ENCODE peak calls at places on chromosomes 4 and X, in seven cellular contexts. Z is activated T-cell treated with anti-CD3 and anti-CD28 coated beads for 1 hour; K is left colon; R is activated gamma-delta T cell treated with anti-CD3 and anti-CD28 coated beads, Interleukin-2, amount 50 U/mL, for 16 hours; J is HCEC 1CT; U is NCI-H2107; H is AG09319. P is an unnamed sample.

GRCh38 chrX:71367396-71367795 is 1.2 kb downstream of the TAF1 start:
- DNase-seq in Z (no peak), K (no peak), R (no peak), J (no peak), U (no peak), H (no peak), P (no peak)

GRCh38 chrX:153800746-153801145 is 6.3 kb downstream of the SSR4 start:
- DNase-seq in Z (no peak), K (no peak), R (no peak), J (no peak), U (no peak), H (no peak), P (no peak)

GRCh38 chr4:168449740-168450442 is 30.4 kb downstream of the DDX60L start:
- DNase-seq in Z (no peak), K (no peak), R (no peak), J (peak; percentile 47), U (no peak), H (no peak), P (no peak)

GRCh38 chrX:120839506-120839905 is 36.2 kb downstream of the CT47B1 start:
- DNase-seq in Z (no peak), K (no peak), R (no peak), J (peak; percentile 7), U (no peak), H (no peak), P (no peak)

GRCh38 chr4:162274354-162274753 is 110.6 kb upstream of the FSTL5 start:
- DNase-seq in Z (no peak), K (peak; percentile 24), R (no peak), J (no peak), U (no peak), H (no peak), P (no peak)

GRCh38 chrX:45986971-45987370 is 558.2 kb downstream of the ZNF674 start:
- DNase-seq in Z (no peak), K (no peak), R (no peak), J (no peak), U (no peak), H (no peak), P (no peak)

GRCh38 chr4:99998062-99998880 is 48.2 kb upstream of the H2AZ1 start:
- DNase-seq in Z (no peak), K (no peak), R (no peak), J (peak; percentile 34), U (no peak), H (peak; percentile 7), P (no peak)

GRCh38 chr4:687048-687974 is 1.6 kb downstream of the SLC49A3 start:
- DNase-seq in Z (no peak), K (peak; percentile 96), R (no peak), J (peak; percentile 88), U (no peak), H (peak; percentile 71), P (no peak)

GRCh38 chr4:1570291-1571164 is 113.6 kb downstream of the FAM53A start:
- DNase-seq in Z (no peak), K (no peak), R (no peak), J (no peak), U (no peak), H (no peak), P (no peak)

GRCh38 chr4:159390648-159391047 is 287.8 kb downstream of the RAPGEF2 start:
- DNase-seq in Z (no peak), K (no peak), R (no peak), J (peak; percentile 78), U (no peak), H (no peak), P (no peak)

GRCh38 chr4:74320559-74321118 is 12.4 kb downstream of the EPGN start:
- DNase-seq in Z (no peak), K (peak; percentile 56), R (no peak), J (peak; percentile 57), U (no peak), H (peak; percentile 12), P (peak; percentile 9)

GRCh38 chr4:38144029-38144428 is 183.8 kb downstream of the PTTG2 start:
- DNase-seq in Z (no peak), K (no peak), R (no peak), J (no peak), U (no peak), H (no peak), P (no peak)

GRCh38 chr4:135838889-135839288 is 1637.3 kb upstream of the PABPC4L start:
- DNase-seq in Z (no peak), K (no peak), R (no peak), J (no peak), U (no peak), H (no peak), P (no peak)

GRCh38 chr4:129822708-129823504 is 727.0 kb downstream of the C4orf33 start:
- DNase-seq in Z (no peak), K (no peak), R (no peak), J (no peak), U (peak; percentile 13), H (no peak), P (no peak)

GRCh38 chr4:102503301-102503746 is 2.2 kb downstream of the NFKB1 start:
- DNase-seq in Z (no peak), K (no peak), R (no peak), J (no peak), U (no peak), H (no peak), P (peak; percentile 14)